ENCODE peak calls at places on chromosome 9, in six cellular contexts. One of them, this sample, is unnamed.

GRCh38 chr9:77462066-77462465 is 186.1 kb downstream of the GNA14 start:
- DNase-seq in fibroblast of pulmonary artery: no peak
- DNase-seq in choroid plexus epithelial cell: no peak
- DNase-seq in CD8-positive, alpha-beta T cell: no peak
- DNase-seq in testis: no peak
- DNase-seq in astrocyte of the spinal cord: no peak
- DNase-seq in this sample: no peak

GRCh38 chr9:99436636-99437035 is 214.6 kb downstream of the SEC61B start:
- DNase-seq in CD8-positive, alpha-beta T cell: no peak
- DNase-seq in astrocyte of the spinal cord: no peak
- DNase-seq in fibroblast of pulmonary artery: no peak
- DNase-seq in testis: no peak
- DNase-seq in choroid plexus epithelial cell: no peak
- DNase-seq in this sample: no peak

GRCh38 chr9:37969558-37970300 is 65.8 kb upstream of the SLC25A51 start:
- DNase-seq in fibroblast of pulmonary artery: no peak
- DNase-seq in testis: no peak
- DNase-seq in CD8-positive, alpha-beta T cell: no peak
- DNase-seq in astrocyte of the spinal cord: no peak
- DNase-seq in choroid plexus epithelial cell: no peak
- DNase-seq in this sample: no peak

GRCh38 chr9:113903514-113904077 is 27.5 kb downstream of the ZNF618 start:
- DNase-seq in choroid plexus epithelial cell: no peak
- DNase-seq in fibroblast of pulmonary artery: no peak
- DNase-seq in astrocyte of the spinal cord: no peak
- DNase-seq in testis: no peak
- DNase-seq in CD8-positive, alpha-beta T cell: no peak
- DNase-seq in this sample: no peak

GRCh38 chr9:132409828-132410528 is at the start of gene CFAP77:
- DNase-seq in astrocyte of the spinal cord: peak; percentile 61
- DNase-seq in fibroblast of pulmonary artery: peak; percentile 61
- DNase-seq in testis: peak; percentile 64
- DNase-seq in CD8-positive, alpha-beta T cell: peak; percentile 32
- DNase-seq in choroid plexus epithelial cell: peak; percentile 68
- DNase-seq in this sample: no peak

GRCh38 chr9:114656301-114656700 is 1.3 kb downstream of the TEX53 start:
- DNase-seq in fibroblast of pulmonary artery: no peak
- DNase-seq in astrocyte of the spinal cord: no peak
- DNase-seq in CD8-positive, alpha-beta T cell: no peak
- DNase-seq in testis: no peak
- DNase-seq in choroid plexus epithelial cell: no peak
- DNase-seq in this sample: no peak

GRCh38 chr9:5354184-5354583 is 14.5 kb upstream of the RLN1 start:
- DNase-seq in fibroblast of pulmonary artery: no peak
- DNase-seq in CD8-positive, alpha-beta T cell: no peak
- DNase-seq in astrocyte of the spinal cord: no peak
- DNase-seq in testis: no peak
- DNase-seq in choroid plexus epithelial cell: no peak
- DNase-seq in this sample: no peak

GRCh38 chr9:121901616-121902015 is 191.5 kb downstream of the TTLL11 start:
- DNase-seq in astrocyte of the spinal cord: no peak
- DNase-seq in testis: no peak
- DNase-seq in choroid plexus epithelial cell: peak; percentile 61
- DNase-seq in CD8-positive, alpha-beta T cell: no peak
- DNase-seq in fibroblast of pulmonary artery: peak; percentile 43
- DNase-seq in this sample: no peak

GRCh38 chr9:30075451-30076199 is 2308.8 kb upstream of the ACO1 start:
- DNase-seq in CD8-positive, alpha-beta T cell: no peak
- DNase-seq in fibroblast of pulmonary artery: peak; percentile 2
- DNase-seq in astrocyte of the spinal cord: peak; percentile 0
- DNase-seq in choroid plexus epithelial cell: no peak
- DNase-seq in testis: no peak
- DNase-seq in this sample: peak; percentile 19

GRCh38 chr9:89319015-89319905 is 960 bp downstream of the SECISBP2 start:
- DNase-seq in choroid plexus epithelial cell: no peak
- DNase-seq in testis: no peak
- DNase-seq in fibroblast of pulmonary artery: no peak
- DNase-seq in astrocyte of the spinal cord: no peak
- DNase-seq in CD8-positive, alpha-beta T cell: no peak
- DNase-seq in this sample: no peak

DNA sequence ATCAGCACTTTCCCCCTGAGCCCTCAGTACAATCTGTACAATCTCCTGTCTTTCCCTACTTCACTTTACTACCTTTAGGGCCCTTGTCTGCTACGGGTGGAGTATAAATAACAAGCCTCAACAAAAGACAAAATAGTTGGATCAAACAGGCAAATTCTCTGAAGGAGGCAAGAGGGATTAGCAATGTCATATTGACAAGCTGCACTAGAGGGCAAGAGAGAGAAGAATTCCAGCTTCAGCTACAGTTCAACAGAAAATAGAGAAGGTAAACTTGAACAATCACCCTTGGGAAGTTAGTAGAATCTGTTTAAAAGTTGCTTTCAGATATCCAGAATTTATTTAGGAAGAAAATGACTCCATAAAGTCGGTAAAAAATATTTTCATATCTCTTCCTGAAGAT is 68.4 kb upstream of the IZUMO3 start:
- DNase-seq in choroid plexus epithelial cell: no peak
- DNase-seq in astrocyte of the spinal cord: peak; percentile 4
- DNase-seq in CD8-positive, alpha-beta T cell: no peak
- DNase-seq in testis: no peak
- DNase-seq in fibroblast of pulmonary artery: peak; percentile 3
- DNase-seq in this sample: no peak
- TF ChIP-seq CTCF in choroid plexus epithelial cell: no peak
- TF ChIP-seq CTCF in astrocyte of the spinal cord: peak; percentile 36
- TF ChIP-seq CTCF in CD8-positive, alpha-beta T cell: no peak
- TF ChIP-seq CTCF in testis: peak; percentile 23
- TF ChIP-seq CTCF in fibroblast of pulmonary artery: no peak
- TF ChIP-seq CTCF in this sample: no peak

GRCh38 chr9:107948086-107948485 is 458.5 kb upstream of the KLF4 start:
- DNase-seq in CD8-positive, alpha-beta T cell: no peak
- DNase-seq in astrocyte of the spinal cord: no peak
- DNase-seq in testis: no peak
- DNase-seq in fibroblast of pulmonary artery: no peak
- DNase-seq in choroid plexus epithelial cell: no peak
- DNase-seq in this sample: no peak

GRCh38 chr9:107945493-107945892 is 455.9 kb upstream of the KLF4 start:
- DNase-seq in choroid plexus epithelial cell: no peak
- DNase-seq in fibroblast of pulmonary artery: no peak
- DNase-seq in astrocyte of the spinal cord: no peak
- DNase-seq in testis: no peak
- DNase-seq in CD8-positive, alpha-beta T cell: no peak
- DNase-seq in this sample: no peak

GRCh38 chr9:107945961-107946360 is 456.4 kb upstream of the KLF4 start:
- DNase-seq in astrocyte of the spinal cord: no peak
- DNase-seq in testis: no peak
- DNase-seq in choroid plexus epithelial cell: no peak
- DNase-seq in fibroblast of pulmonary artery: no peak
- DNase-seq in CD8-positive, alpha-beta T cell: no peak
- DNase-seq in this sample: no peak

GRCh38 chr9:107948601-107949000 is 459.0 kb upstream of the KLF4 start:
- DNase-seq in CD8-positive, alpha-beta T cell: no peak
- DNase-seq in fibroblast of pulmonary artery: no peak
- DNase-seq in choroid plexus epithelial cell: no peak
- DNase-seq in astrocyte of the spinal cord: no peak
- DNase-seq in testis: no peak
- DNase-seq in this sample: no peak

DNA sequence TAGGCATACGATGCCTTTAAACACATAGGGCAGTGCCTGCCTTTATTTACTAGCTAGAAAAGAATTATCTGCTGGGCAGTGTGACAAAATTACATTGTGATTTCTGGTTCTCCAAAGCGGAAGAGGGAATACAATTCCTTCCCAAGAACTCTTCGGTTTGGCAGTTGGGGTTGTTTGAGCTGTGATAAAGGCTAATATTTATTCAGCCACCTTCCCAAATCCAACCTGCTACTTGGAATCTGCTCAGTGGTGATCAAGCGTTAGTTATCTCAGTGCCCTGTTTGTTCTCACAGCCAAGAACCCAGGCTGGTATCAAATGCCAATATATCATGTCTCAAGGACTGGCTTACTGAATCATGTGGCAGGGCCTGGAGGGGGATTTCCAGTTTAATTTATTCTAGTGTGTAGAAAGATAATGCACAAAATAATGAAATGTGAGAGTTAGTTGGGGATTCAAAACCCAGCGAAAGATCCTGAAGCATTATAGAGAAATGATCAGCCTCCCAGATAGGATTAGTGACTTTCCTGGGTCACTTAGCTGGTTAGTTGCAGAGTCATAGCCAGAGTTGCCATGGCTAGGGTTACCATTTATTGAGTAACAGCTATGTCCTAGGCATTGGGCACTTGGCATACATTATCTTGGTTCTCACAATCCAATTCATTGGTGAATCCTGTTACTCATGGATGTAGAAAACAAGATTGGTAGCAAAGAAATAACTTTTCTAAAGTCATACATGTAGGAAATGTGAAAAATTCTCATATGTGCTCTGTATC is 457.0 kb upstream of the KLF4 start:
- DNase-seq in testis: no peak
- DNase-seq in fibroblast of pulmonary artery: no peak
- DNase-seq in CD8-positive, alpha-beta T cell: no peak
- DNase-seq in astrocyte of the spinal cord: no peak
- DNase-seq in choroid plexus epithelial cell: no peak
- DNase-seq in this sample: no peak
- H3K4me3 ChIP-seq in testis: no peak overlapping the region
- H3K4me3 ChIP-seq in fibroblast of pulmonary artery: no peak overlapping the region
- H3K4me3 ChIP-seq in CD8-positive, alpha-beta T cell: no peak overlapping the region
- H3K4me3 ChIP-seq in astrocyte of the spinal cord: no peak overlapping the region
- H3K4me3 ChIP-seq in choroid plexus epithelial cell: no peak overlapping the region
- H3K4me3 ChIP-seq in this sample: no peak overlapping the region

DNA sequence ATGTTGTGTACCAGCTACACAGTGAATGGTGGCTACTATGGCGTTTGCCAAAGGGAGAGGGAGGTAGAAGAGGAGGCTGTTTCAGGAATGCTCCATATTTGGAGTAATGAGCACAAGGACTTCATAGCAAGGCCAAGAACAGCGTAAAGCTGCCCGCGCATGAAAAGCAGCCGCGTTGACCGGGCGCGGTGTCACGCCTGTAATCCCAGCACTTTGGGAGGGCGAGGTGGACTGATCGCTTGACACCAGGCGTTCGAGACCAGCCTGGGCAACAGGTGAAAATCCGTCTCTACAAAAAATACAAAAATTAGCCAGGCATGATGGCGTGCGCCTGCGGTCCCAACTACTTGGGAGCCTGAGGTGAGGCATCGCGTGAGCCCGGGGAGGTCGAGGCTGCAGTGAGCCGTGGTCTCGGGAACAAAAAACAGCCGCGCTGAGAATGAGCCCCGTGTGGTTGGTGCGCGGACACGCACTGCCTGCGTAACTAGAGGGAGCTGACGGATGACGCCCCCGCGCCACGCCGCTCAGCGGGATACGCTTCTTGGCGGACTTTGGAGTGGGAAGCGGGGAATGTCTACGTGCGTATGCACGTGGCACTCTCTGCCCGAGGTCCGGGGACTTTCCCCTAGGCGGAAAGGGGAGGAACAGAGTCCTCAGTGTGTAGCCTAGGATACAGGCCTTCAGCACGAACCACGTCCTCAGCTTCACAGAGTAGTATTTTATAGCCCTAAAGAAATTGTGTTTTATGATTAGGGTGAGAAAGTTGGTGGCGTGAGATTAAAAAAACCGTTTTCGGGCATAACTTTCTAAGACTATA is at the start of gene RMRP:
- DNase-seq in choroid plexus epithelial cell: peak; percentile 100
- DNase-seq in astrocyte of the spinal cord: peak; percentile 100
- DNase-seq in testis: peak; percentile 97
- DNase-seq in CD8-positive, alpha-beta T cell: peak; percentile 83
- DNase-seq in fibroblast of pulmonary artery: peak; percentile 100
- DNase-seq in this sample: peak; percentile 98
- TF ChIP-seq CTCF in choroid plexus epithelial cell: peak; percentile 30
- TF ChIP-seq CTCF in astrocyte of the spinal cord: no peak
- TF ChIP-seq CTCF in testis: no peak
- TF ChIP-seq CTCF in CD8-positive, alpha-beta T cell: no peak
- TF ChIP-seq CTCF in fibroblast of pulmonary artery: peak; percentile 19
- TF ChIP-seq CTCF in this sample: peak; percentile 21

DNA sequence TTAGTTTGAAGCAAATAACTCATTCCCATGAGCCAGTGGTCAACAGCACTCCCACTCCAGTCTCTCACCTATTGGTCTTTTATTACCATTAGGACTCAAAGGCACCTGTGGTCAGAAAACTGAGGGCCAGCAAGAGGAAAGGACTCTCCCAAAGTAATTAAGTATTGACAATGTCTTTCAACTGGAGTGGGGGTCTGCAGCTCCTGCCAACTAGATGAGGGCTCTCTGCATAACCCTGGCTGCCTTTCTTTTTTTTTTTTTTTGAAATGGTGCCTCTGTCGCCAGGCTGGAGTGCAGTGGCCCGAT is 577 bp upstream of the CDK5RAP2 start:
- DNase-seq in fibroblast of pulmonary artery: no peak
- DNase-seq in CD8-positive, alpha-beta T cell: no peak
- DNase-seq in choroid plexus epithelial cell: no peak
- DNase-seq in astrocyte of the spinal cord: no peak
- DNase-seq in testis: no peak
- DNase-seq in this sample: no peak
- H3K4me3 ChIP-seq in fibroblast of pulmonary artery: no peak overlapping the region
- H3K4me3 ChIP-seq in CD8-positive, alpha-beta T cell: peak overlapping the region; percentile 63
- H3K4me3 ChIP-seq in choroid plexus epithelial cell: peak overlapping the region; percentile 37
- H3K4me3 ChIP-seq in astrocyte of the spinal cord: peak overlapping the region; percentile 98
- H3K4me3 ChIP-seq in testis: peak overlapping the region; percentile 84
- H3K4me3 ChIP-seq in this sample: peak overlapping the region; percentile 97

GRCh38 chr9:20524776-20525175 is 97.5 kb downstream of the MLLT3 start:
- DNase-seq in testis: no peak
- DNase-seq in fibroblast of pulmonary artery: no peak
- DNase-seq in choroid plexus epithelial cell: peak; percentile 13
- DNase-seq in astrocyte of the spinal cord: no peak
- DNase-seq in CD8-positive, alpha-beta T cell: no peak
- DNase-seq in this sample: no peak
- TF ChIP-seq CTCF in testis: no peak
- TF ChIP-seq CTCF in fibroblast of pulmonary artery: peak; percentile 29
- TF ChIP-seq CTCF in choroid plexus epithelial cell: peak; percentile 51
- TF ChIP-seq CTCF in astrocyte of the spinal cord: peak; percentile 41
- TF ChIP-seq CTCF in CD8-positive, alpha-beta T cell: peak; percentile 22
- TF ChIP-seq CTCF in this sample: peak; percentile 50

DNA sequence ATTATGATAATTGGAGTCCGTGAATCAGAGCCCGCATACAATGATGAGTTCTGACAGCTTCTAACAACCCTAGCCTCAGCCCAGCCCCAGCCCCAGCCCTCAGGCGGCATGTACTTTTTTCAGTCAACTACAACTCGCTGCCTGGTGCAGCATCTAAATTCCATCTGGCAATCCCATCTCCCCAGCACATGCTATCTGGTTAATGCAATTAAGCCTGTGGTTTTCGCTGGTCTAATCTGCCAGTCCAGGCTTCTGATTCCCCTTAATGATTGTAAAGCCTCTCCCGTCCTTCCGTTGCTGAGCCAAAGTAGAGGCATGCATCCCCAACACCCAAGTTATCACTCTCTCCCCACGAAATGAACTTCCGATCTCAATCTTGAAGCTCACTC is 903 bp downstream of the ELAVL2 start:
- DNase-seq in choroid plexus epithelial cell: no peak
- DNase-seq in fibroblast of pulmonary artery: no peak
- DNase-seq in astrocyte of the spinal cord: no peak
- DNase-seq in CD8-positive, alpha-beta T cell: no peak
- DNase-seq in testis: no peak
- DNase-seq in this sample: no peak
- H3K4me3 ChIP-seq in choroid plexus epithelial cell: no peak overlapping the region
- H3K4me3 ChIP-seq in fibroblast of pulmonary artery: peak overlapping the region; percentile 43
- H3K4me3 ChIP-seq in astrocyte of the spinal cord: peak overlapping the region; percentile 51
- H3K4me3 ChIP-seq in CD8-positive, alpha-beta T cell: peak overlapping the region; percentile 37
- H3K4me3 ChIP-seq in testis: peak overlapping the region; percentile 27
- H3K4me3 ChIP-seq in this sample: no peak overlapping the region

GRCh38 chr9:80285325-80285724 is 713.6 kb downstream of the TLE4 start:
- DNase-seq in CD8-positive, alpha-beta T cell: no peak
- DNase-seq in astrocyte of the spinal cord: peak; percentile 12
- DNase-seq in choroid plexus epithelial cell: peak; percentile 71
- DNase-seq in fibroblast of pulmonary artery: peak; percentile 3
- DNase-seq in testis: peak; percentile 31
- DNase-seq in this sample: no peak
- TF ChIP-seq CTCF in CD8-positive, alpha-beta T cell: no peak
- TF ChIP-seq CTCF in astrocyte of the spinal cord: peak; percentile 35
- TF ChIP-seq CTCF in choroid plexus epithelial cell: peak; percentile 70
- TF ChIP-seq CTCF in fibroblast of pulmonary artery: peak; percentile 2
- TF ChIP-seq CTCF in testis: no peak
- TF ChIP-seq CTCF in this sample: no peak

This sample was measured in GM12864.